ENCODE peak calls at places on chromosomes 1 and 21, in eight cellular contexts. C is ovary, T is suprapubic skin, F is A549, M is NT2/D1, P is PC-3, S is BE2C, B is skeletal muscle cell. Z is an unnamed sample.

GRCh38 chr21:14632359-14632758 is 86.2 kb upstream of the SAMSN1 start:
- DNase-seq in S (no peak), T (no peak), C (no peak), F (no peak), B (no peak), M (no peak), P (no peak), Z (no peak)

GRCh38 chr1:117166076-117166475 is 44.5 kb upstream of the TRIM45 start:
- DNase-seq in C (no peak), S (no peak), T (no peak), M (no peak), B (no peak), F (peak), P (peak), Z (no peak)

GRCh38 chr1:50421366-50421748 is 1.9 kb downstream of the DMRTA2 start:
- DNase-seq in T (no peak), C (no peak), F (no peak), M (no peak), B (no peak), S (no peak), P (no peak), Z (no peak)

GRCh38 chr1:192476802-192477298 is 98.7 kb upstream of the RGS1 start:
- DNase-seq in M (no peak), P (peak), S (no peak), B (peak), T (no peak), C (no peak), F (no peak), Z (no peak)

GRCh38 chr1:2875677-2876531 is 74.4 kb upstream of the TTC34 start:
- DNase-seq in B (no peak), M (no peak), P (peak), F (peak), T (no peak), S (peak), C (peak), Z (no peak)

GRCh38 chr1:6373961-6374720 is 19.4 kb downstream of the ACOT7 start:
- DNase-seq in M (no peak), S (no peak), B (no peak), F (no peak), P (no peak), T (no peak), C (no peak), Z (no peak)

GRCh38 chr1:55231745-55232144 is 16.6 kb upstream of the USP24 start:
- DNase-seq in P (no peak), S (no peak), B (no peak), F (no peak), T (no peak), M (no peak), C (no peak), Z (no peak)

GRCh38 chr1:12112711-12113161 is 49.6 kb downstream of the TNFRSF8 start:
- DNase-seq in P (no peak), M (no peak), F (no peak), B (no peak), T (no peak), S (no peak), C (no peak), Z (no peak)

GRCh38 chr1:91604632-91605031 is 104.0 kb downstream of the CDC7 start:
- DNase-seq in P (no peak), B (peak), T (no peak), F (no peak), M (no peak), S (no peak), C (no peak), Z (no peak)

GRCh38 chr1:19287436-19288185 is 959 bp downstream of the AKR7A3 start:
- DNase-seq in S (no peak), C (no peak), T (no peak), M (no peak), F (no peak), B (no peak), P (no peak), Z (no peak)

GRCh38 chr21:29175408-29176147 is 45.1 kb downstream of the MAP3K7CL start:
- DNase-seq in C (no peak), B (no peak), M (no peak), P (peak), T (no peak), F (peak), S (no peak), Z (no peak)

GRCh38 chr1:210826686-210827085 is 307.3 kb downstream of the KCNH1 start:
- DNase-seq in B (no peak), S (no peak), C (no peak), M (no peak), T (no peak), F (no peak), P (no peak), Z (no peak)

GRCh38 chr1:172826096-172826741 is 167.3 kb downstream of the FASLG start:
- DNase-seq in C (no peak), S (peak), P (peak), F (peak), T (no peak), B (peak), M (peak), Z (peak)

GRCh38 chr1:246091477-246091876 is 415.6 kb downstream of the SMYD3 start:
- DNase-seq in C (no peak), S (no peak), T (no peak), M (no peak), P (no peak), B (no peak), F (no peak), Z (no peak)

GRCh38 chr21:34702341-34702807 is 33.6 kb downstream of the CLIC6 start:
- DNase-seq in T (peak), P (no peak), F (no peak), B (peak), M (no peak), S (no peak), C (no peak), Z (no peak)

GRCh38 chr1:201916649-201917249 is 28.1 kb downstream of the SHISA4 start:
- DNase-seq in C (peak), T (no peak), M (no peak), S (peak), F (peak), B (peak), P (peak), Z (no peak)

GRCh38 chr1:106768501-106768900 is 288.0 kb upstream of the PRMT6 start:
- DNase-seq in P (peak), F (no peak), T (no peak), B (no peak), C (no peak), S (no peak), M (no peak), Z (no peak)

GRCh38 chr1:151312439-151313225 is 14.6 kb downstream of the PI4KB start:
- DNase-seq in P (peak), M (no peak), B (no peak), F (no peak), C (no peak), S (no peak), T (no peak), Z (no peak)

GRCh38 chr1:52365091-52365745 is 787 bp downstream of the CC2D1B start:
- DNase-seq in P (peak), B (peak), S (no peak), C (peak), M (no peak), F (peak), T (no peak), Z (no peak)

GRCh38 chr1:240597153-240597745 is 14.7 kb downstream of the GREM2 start:
- DNase-seq in B (no peak), F (peak), C (no peak), T (no peak), P (no peak), M (no peak), S (no peak), Z (no peak)

GRCh38 chr1:220552672-220553258 is 24.8 kb downstream of the MARK1 start:
- DNase-seq in M (no peak), S (no peak), C (no peak), F (no peak), B (peak), P (peak), T (no peak), Z (no peak)

GRCh38 chr1:116461723-116462122 is 88.7 kb downstream of the ATP1A1 start:
- DNase-seq in C (no peak), S (no peak), T (no peak), F (no peak), B (no peak), P (no peak), M (no peak), Z (no peak)

GRCh38 chr1:22277662-22278061 is 134.8 kb upstream of the WNT4 start:
- DNase-seq in B (no peak), F (no peak), P (no peak), M (no peak), C (no peak), S (no peak), T (no peak), Z (no peak)

GRCh38 chr1:61141288-61142044 is 59.1 kb downstream of the NFIA start:
- DNase-seq in F (peak), P (peak), C (no peak), B (peak), S (no peak), M (no peak), T (no peak), Z (no peak)

GRCh38 chr1:245173446-245174178 is 18.8 kb downstream of the KIF26B start:
- DNase-seq in M (no peak), F (no peak), S (no peak), B (no peak), C (no peak), T (no peak), P (peak), Z (no peak)

GRCh38 chr1:39408641-39409054 is 82.8 kb upstream of the BMP8A start:
- DNase-seq in S (peak), P (peak), B (peak), T (peak), C (peak), M (peak), F (peak), Z (peak)

GRCh38 chr1:167955915-167956314 is 19.0 kb upstream of the MPC2 start:
- DNase-seq in M (no peak), B (no peak), F (no peak), T (no peak), S (no peak), C (no peak), P (no peak), Z (no peak)

DNA sequence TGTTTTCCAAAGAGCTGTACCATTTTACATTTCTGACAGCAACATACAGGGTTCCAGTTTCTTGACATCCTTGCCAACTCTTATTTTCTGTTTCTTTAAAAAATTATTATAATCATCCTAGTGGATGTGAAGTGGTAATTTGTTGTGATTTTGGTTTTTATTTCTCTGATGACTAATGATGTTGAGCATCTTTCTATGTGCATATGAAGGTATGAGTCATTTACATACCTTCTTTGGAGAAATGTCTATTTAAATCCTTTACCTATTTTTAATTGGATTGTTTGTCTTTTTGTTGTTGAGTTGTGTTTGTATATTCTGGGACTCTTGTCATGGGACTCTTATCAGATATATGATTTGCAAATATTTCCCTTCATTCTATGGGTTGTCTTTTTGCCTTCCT is 20.8 kb upstream of the MPC2 start:
- DNase-seq in S (no peak), F (no peak), T (no peak), C (no peak), M (no peak), P (peak), B (no peak), Z (no peak)
- H3K4me3 ChIP-seq in S (no peak), F (no peak), T (no peak), C (no peak), M (no peak), P (no peak), B (no peak), Z (no peak)

DNA sequence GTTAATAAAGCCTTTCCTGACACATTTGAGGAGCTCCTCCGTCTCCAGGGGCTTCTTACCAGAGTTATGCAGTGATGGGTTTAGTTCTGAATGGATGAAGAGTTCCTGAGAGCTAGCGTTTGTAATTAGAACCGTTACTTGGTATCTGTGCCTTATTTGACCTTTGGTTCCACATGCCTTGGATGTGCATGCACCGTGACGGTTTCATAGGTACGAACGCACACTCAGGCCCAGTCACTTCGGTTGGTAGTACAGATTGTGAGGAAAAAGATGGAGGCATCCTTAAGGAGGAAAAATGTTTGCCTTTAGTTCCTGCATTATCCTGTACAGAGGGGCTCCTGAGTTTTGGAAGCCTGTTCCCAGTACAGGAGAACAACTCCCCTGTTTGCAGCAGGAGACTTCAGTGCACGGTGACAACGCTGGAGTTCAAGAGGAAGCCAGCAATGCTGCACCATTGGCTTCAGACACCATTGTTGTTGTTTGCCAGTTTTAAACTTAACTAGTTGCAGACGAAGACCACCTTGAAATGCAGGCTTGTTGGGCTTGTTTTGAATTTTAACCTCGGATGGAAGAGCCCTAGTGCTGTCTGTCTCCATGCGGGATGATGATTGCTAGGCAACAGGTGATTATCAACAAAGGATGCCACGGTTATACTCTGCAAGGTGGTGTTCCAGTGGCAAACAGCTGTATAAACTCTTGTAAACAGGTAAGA is 8.2 kb downstream of the RBM15 start:
- DNase-seq in C (no peak), T (no peak), P (no peak), B (no peak), S (no peak), F (no peak), M (no peak), Z (no peak)
- H3K4me3 ChIP-seq in C (no peak), T (no peak), P (peak), B (no peak), S (peak), F (no peak), M (no peak), Z (no peak)

GRCh38 chr1:44808063-44808937 is at the start of gene BTBD19:
- DNase-seq in M (peak), C (peak), B (peak), T (peak), F (peak), S (peak), P (no peak), Z (no peak)

GRCh38 chr1:44807364-44808062 is 362 bp upstream of the DYNLT4 start:
- DNase-seq in S (peak), T (peak), B (peak), M (peak), C (peak), P (peak), F (peak), Z (peak)

GRCh38 chr1:44806025-44806703 is 987 bp downstream of the DYNLT4 start:
- DNase-seq in M (no peak), P (no peak), B (no peak), C (peak), F (no peak), T (peak), S (no peak), Z (no peak)

GRCh38 chr1:44805311-44806024 is 1.7 kb downstream of the DYNLT4 start:
- DNase-seq in B (no peak), T (peak), M (no peak), P (no peak), S (no peak), C (peak), F (no peak), Z (no peak)

GRCh38 chr1:44806704-44807363 is at the start of gene DYNLT4:
- DNase-seq in C (no peak), M (no peak), P (no peak), T (peak), F (no peak), B (no peak), S (no peak), Z (no peak)
- H3K4me3 ChIP-seq in C (peak), M (peak), P (no peak), T (peak), F (peak), B (peak), S (no peak), Z (peak)

GRCh38 chr1:214404154-214404553 is 123.2 kb downstream of the SMYD2 start:
- DNase-seq in T (no peak), M (no peak), P (no peak), B (no peak), C (no peak), F (no peak), S (no peak), Z (no peak)

GRCh38 chr1:214401666-214402065 is 120.7 kb downstream of the SMYD2 start:
- DNase-seq in F (no peak), P (no peak), S (no peak), T (no peak), B (no peak), C (no peak), M (no peak), Z (no peak)

GRCh38 chr1:214403431-214403830 is 122.5 kb downstream of the SMYD2 start:
- DNase-seq in B (no peak), M (no peak), T (no peak), C (no peak), P (no peak), F (no peak), S (no peak), Z (no peak)

GRCh38 chr1:214402583-214403216 is 121.7 kb downstream of the SMYD2 start:
- DNase-seq in C (no peak), F (peak), T (no peak), P (peak), M (no peak), S (no peak), B (no peak), Z (no peak)

GRCh38 chr1:214404571-214405213 is 123.7 kb downstream of the SMYD2 start:
- DNase-seq in T (no peak), M (peak), B (no peak), P (peak), C (no peak), S (no peak), F (no peak), Z (no peak)
- H3K4me3 ChIP-seq in T (no peak), M (no peak), B (no peak), P (no peak), C (no peak), S (no peak), F (no peak), Z (no peak)

DNA sequence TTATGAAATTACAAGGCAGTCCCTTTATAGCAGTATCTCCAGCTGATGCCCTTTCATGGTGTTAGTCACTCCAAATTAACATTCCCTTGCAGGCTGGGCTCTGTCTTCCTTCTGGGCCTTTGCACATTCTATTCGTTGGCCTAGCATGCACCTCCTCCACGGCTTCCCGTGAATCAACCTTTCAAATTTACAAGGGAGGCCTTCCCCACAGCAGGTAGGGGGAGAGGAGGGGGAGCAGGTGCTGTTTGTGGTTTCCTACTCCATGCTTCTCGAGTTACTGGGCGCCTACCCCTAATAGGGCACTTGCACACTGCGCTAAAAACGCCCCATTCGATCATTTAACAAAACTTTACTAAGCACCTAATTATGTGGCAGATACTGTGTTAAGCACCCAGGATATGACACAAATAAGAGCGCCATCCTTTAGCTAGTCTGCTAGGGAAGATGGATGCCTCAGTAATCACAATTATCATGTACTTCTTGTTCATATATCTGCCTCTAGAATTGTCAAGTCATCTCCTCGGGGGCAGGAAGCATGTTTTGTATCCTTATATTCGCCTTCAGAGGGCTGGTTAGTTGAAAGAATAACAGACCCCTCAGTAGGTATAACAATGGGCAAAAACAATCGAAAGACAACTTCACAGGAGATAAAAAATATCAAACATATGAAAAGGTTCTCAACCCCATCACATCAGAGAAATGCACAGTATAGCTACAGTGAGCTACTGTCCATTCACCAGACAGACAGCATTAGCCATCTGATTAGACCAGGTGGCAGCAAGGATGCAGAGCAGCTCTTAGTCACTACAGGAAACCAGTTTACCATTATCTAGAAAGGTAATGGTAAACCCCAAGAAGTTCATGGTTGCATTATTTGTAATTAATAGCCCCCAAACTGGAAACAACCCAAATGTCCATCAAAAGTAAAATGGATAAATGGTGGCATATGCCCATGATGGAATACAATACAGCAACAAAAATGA is 1.7 kb upstream of the ADAR start:
- DNase-seq in M (peak), T (no peak), F (no peak), P (peak), C (no peak), B (no peak), S (no peak), Z (peak)
- H3K4me3 ChIP-seq in M (no peak), T (no peak), F (no peak), P (peak), C (no peak), B (no peak), S (no peak), Z (peak)

DNA sequence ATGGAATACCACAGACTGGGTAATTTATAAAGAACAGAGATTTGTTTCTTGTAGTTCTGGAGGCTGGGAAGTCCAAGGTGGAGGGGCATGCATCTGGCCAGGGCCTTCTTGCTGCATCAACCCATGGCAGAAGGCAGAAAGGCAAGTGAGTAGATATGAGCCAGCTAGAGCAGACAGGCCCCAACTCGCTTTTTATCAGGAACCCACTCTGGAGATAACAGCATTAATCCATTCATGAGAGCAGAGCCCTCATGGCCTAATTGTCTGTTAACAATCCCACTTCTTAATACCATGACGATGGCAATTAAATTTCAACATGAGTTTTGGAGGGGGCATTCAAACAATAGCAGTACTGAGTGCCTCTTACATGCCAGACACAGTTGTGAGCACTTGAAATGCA is 87.2 kb upstream of the SOX13 start:
- DNase-seq in C (no peak), B (no peak), T (no peak), P (no peak), S (peak), F (no peak), M (no peak), Z (no peak)
- H3K4me3 ChIP-seq in C (no peak), B (no peak), T (no peak), P (no peak), S (no peak), F (no peak), M (no peak), Z (no peak)

Z was measured in Jurkat, Clone E6-1.